ENCODE peak calls at places on chromosomes 12 and 14, in nine cellular contexts. One of them, this sample, is unnamed.
A peak's percentile ranks its signal among the peaks of the same experiment; 100 is the strongest.

GRCh38 chr12:82835217-82835616 is 148.5 kb downstream of the TMTC2 start:
- DNase-seq in upper lobe of left lung: no peak
- DNase-seq in transverse colon: no peak
- DNase-seq in K562: no peak
- DNase-seq in stomach: no peak
- DNase-seq in HCT116: peak; percentile 26
- DNase-seq in sigmoid colon: no peak
- DNase-seq in endothelial cell of umbilical vein: peak; percentile 76
- DNase-seq in H1: no peak
- DNase-seq in this sample: no peak

GRCh38 chr14:64766430-64767151 is 62.4 kb downstream of the PLEKHG3 start:
- DNase-seq in upper lobe of left lung: peak; percentile 63
- DNase-seq in transverse colon: no peak
- DNase-seq in K562: no peak
- DNase-seq in stomach: no peak
- DNase-seq in HCT116: no peak
- DNase-seq in sigmoid colon: peak; percentile 63
- DNase-seq in endothelial cell of umbilical vein: no peak
- DNase-seq in H1: no peak
- DNase-seq in this sample: no peak

GRCh38 chr14:94559638-94560290 is 1.5 kb upstream of the SERPINA4 start:
- DNase-seq in upper lobe of left lung: no peak
- DNase-seq in transverse colon: no peak
- DNase-seq in K562: no peak
- DNase-seq in stomach: no peak
- DNase-seq in HCT116: no peak
- DNase-seq in sigmoid colon: no peak
- DNase-seq in endothelial cell of umbilical vein: no peak
- DNase-seq in H1: no peak
- DNase-seq in this sample: no peak

GRCh38 chr12:77324763-77325468 is 259.5 kb upstream of the E2F7 start:
- DNase-seq in upper lobe of left lung: peak; percentile 93
- DNase-seq in transverse colon: peak; percentile 74
- DNase-seq in K562: peak; percentile 53
- DNase-seq in stomach: peak; percentile 79
- DNase-seq in HCT116: peak; percentile 40
- DNase-seq in sigmoid colon: peak; percentile 80
- DNase-seq in endothelial cell of umbilical vein: peak; percentile 72
- DNase-seq in H1: peak; percentile 82
- DNase-seq in this sample: no peak

GRCh38 chr14:55383541-55384140 is 28.0 kb downstream of the ATG14 start:
- DNase-seq in upper lobe of left lung: no peak
- DNase-seq in transverse colon: no peak
- DNase-seq in K562: peak; percentile 81
- DNase-seq in stomach: no peak
- DNase-seq in HCT116: no peak
- DNase-seq in sigmoid colon: no peak
- DNase-seq in endothelial cell of umbilical vein: no peak
- DNase-seq in H1: no peak
- DNase-seq in this sample: no peak

GRCh38 chr14:29061702-29062101 is 295.1 kb downstream of the FOXG1 start:
- DNase-seq in upper lobe of left lung: no peak
- DNase-seq in transverse colon: no peak
- DNase-seq in K562: no peak
- DNase-seq in stomach: no peak
- DNase-seq in HCT116: no peak
- DNase-seq in sigmoid colon: no peak
- DNase-seq in endothelial cell of umbilical vein: no peak
- DNase-seq in H1: no peak
- DNase-seq in this sample: no peak

GRCh38 chr12:14471497-14471896 is 96.2 kb downstream of the PLBD1 start:
- DNase-seq in upper lobe of left lung: no peak
- DNase-seq in transverse colon: no peak
- DNase-seq in K562: no peak
- DNase-seq in stomach: no peak
- DNase-seq in HCT116: no peak
- DNase-seq in sigmoid colon: no peak
- DNase-seq in endothelial cell of umbilical vein: no peak
- DNase-seq in H1: no peak
- DNase-seq in this sample: no peak

GRCh38 chr12:44154128-44154527 is 318.2 kb downstream of the TMEM117 start:
- DNase-seq in upper lobe of left lung: no peak
- DNase-seq in transverse colon: no peak
- DNase-seq in K562: no peak
- DNase-seq in stomach: no peak
- DNase-seq in HCT116: no peak
- DNase-seq in sigmoid colon: no peak
- DNase-seq in endothelial cell of umbilical vein: no peak
- DNase-seq in H1: no peak
- DNase-seq in this sample: no peak

GRCh38 chr12:79512068-79512467 is 178.7 kb downstream of the PAWR start:
- DNase-seq in upper lobe of left lung: no peak
- DNase-seq in transverse colon: no peak
- DNase-seq in K562: no peak
- DNase-seq in stomach: no peak
- DNase-seq in HCT116: no peak
- DNase-seq in sigmoid colon: no peak
- DNase-seq in endothelial cell of umbilical vein: no peak
- DNase-seq in H1: peak; percentile 78
- DNase-seq in this sample: no peak

GRCh38 chr12:6867407-6868210 is at the start of gene TPI1:
- DNase-seq in upper lobe of left lung: peak; percentile 96
- DNase-seq in transverse colon: peak; percentile 90
- DNase-seq in K562: peak; percentile 91
- DNase-seq in stomach: peak; percentile 87
- DNase-seq in HCT116: no peak
- DNase-seq in sigmoid colon: peak; percentile 96
- DNase-seq in endothelial cell of umbilical vein: peak; percentile 78
- DNase-seq in H1: peak; percentile 67
- DNase-seq in this sample: no peak

GRCh38 chr14:50773632-50774541 is 57.1 kb downstream of the NIN start:
- DNase-seq in upper lobe of left lung: no peak
- DNase-seq in transverse colon: peak; percentile 34
- DNase-seq in K562: peak; percentile 62
- DNase-seq in stomach: peak; percentile 69
- DNase-seq in HCT116: no peak
- DNase-seq in sigmoid colon: no peak
- DNase-seq in endothelial cell of umbilical vein: peak; percentile 60
- DNase-seq in H1: peak; percentile 89
- DNase-seq in this sample: no peak

GRCh38 chr12:51391047-51391837 is at the start of gene GALNT6:
- DNase-seq in upper lobe of left lung: peak; percentile 92
- DNase-seq in transverse colon: peak; percentile 87
- DNase-seq in K562: peak; percentile 80
- DNase-seq in stomach: peak; percentile 82
- DNase-seq in HCT116: no peak
- DNase-seq in sigmoid colon: no peak
- DNase-seq in endothelial cell of umbilical vein: peak; percentile 28
- DNase-seq in H1: peak; percentile 92
- DNase-seq in this sample: no peak

GRCh38 chr14:58488550-58488949 is 61.0 kb downstream of the KIAA0586 start:
- DNase-seq in upper lobe of left lung: no peak
- DNase-seq in transverse colon: no peak
- DNase-seq in K562: no peak
- DNase-seq in stomach: no peak
- DNase-seq in HCT116: no peak
- DNase-seq in sigmoid colon: no peak
- DNase-seq in endothelial cell of umbilical vein: peak; percentile 46
- DNase-seq in H1: no peak
- DNase-seq in this sample: no peak

GRCh38 chr12:64583395-64584172 is 26.7 kb upstream of the RASSF3 start:
- DNase-seq in upper lobe of left lung: no peak
- DNase-seq in transverse colon: no peak
- DNase-seq in K562: no peak
- DNase-seq in stomach: no peak
- DNase-seq in HCT116: no peak
- DNase-seq in sigmoid colon: peak; percentile 3
- DNase-seq in endothelial cell of umbilical vein: peak; percentile 90
- DNase-seq in H1: no peak
- DNase-seq in this sample: no peak

GRCh38 chr14:92473261-92473946 is 40.2 kb upstream of the RIN3 start:
- DNase-seq in upper lobe of left lung: no peak
- DNase-seq in transverse colon: peak; percentile 16
- DNase-seq in K562: no peak
- DNase-seq in stomach: peak; percentile 26
- DNase-seq in HCT116: no peak
- DNase-seq in sigmoid colon: no peak
- DNase-seq in endothelial cell of umbilical vein: no peak
- DNase-seq in H1: peak; percentile 29
- DNase-seq in this sample: no peak

GRCh38 chr14:104800600-104801283 is at the start of gene ZBTB42:
- DNase-seq in upper lobe of left lung: peak; percentile 96
- DNase-seq in transverse colon: peak; percentile 91
- DNase-seq in K562: peak; percentile 66
- DNase-seq in stomach: peak; percentile 95
- DNase-seq in HCT116: no peak
- DNase-seq in sigmoid colon: peak; percentile 85
- DNase-seq in endothelial cell of umbilical vein: peak; percentile 42
- DNase-seq in H1: peak; percentile 74
- DNase-seq in this sample: no peak

DNA sequence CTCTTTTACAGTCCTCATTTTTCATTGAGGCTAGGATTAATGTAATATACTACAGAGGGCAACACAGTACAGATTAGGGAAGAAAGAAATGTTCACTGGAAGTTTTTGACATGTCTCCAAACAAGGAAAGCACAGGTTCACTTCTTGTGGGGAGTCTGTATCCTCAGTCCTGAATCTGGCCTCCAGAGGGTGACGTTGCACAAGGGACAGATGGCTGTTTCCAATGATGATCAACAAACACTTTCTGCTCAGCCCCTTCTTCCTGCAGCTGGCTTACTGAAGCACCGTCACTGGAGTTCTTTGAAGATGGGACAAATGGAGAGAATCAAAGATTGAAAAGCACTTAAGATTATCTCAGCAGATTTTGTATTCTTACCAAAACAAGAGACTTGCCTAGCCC is 123.3 kb upstream of the OR4E1 start:
- DNase-seq in upper lobe of left lung: no peak
- DNase-seq in transverse colon: no peak
- DNase-seq in K562: no peak
- DNase-seq in stomach: no peak
- DNase-seq in HCT116: no peak
- DNase-seq in sigmoid colon: no peak
- DNase-seq in endothelial cell of umbilical vein: no peak
- DNase-seq in H1: no peak
- DNase-seq in this sample: no peak
- TF ChIP-seq CTCF in upper lobe of left lung: no peak
- TF ChIP-seq CTCF in transverse colon: no peak
- TF ChIP-seq CTCF in K562: no peak
- TF ChIP-seq CTCF in stomach: no peak
- TF ChIP-seq CTCF in HCT116: no peak
- TF ChIP-seq CTCF in sigmoid colon: no peak
- TF ChIP-seq CTCF in endothelial cell of umbilical vein: no peak
- TF ChIP-seq CTCF in H1: peak; percentile 46
- TF ChIP-seq CTCF in this sample: no peak

GRCh38 chr12:108449478-108449877 is 65.6 kb upstream of the FICD start:
- DNase-seq in upper lobe of left lung: no peak
- DNase-seq in transverse colon: no peak
- DNase-seq in K562: no peak
- DNase-seq in stomach: no peak
- DNase-seq in HCT116: no peak
- DNase-seq in sigmoid colon: no peak
- DNase-seq in endothelial cell of umbilical vein: no peak
- DNase-seq in H1: no peak
- DNase-seq in this sample: no peak
- H3K4me1 ChIP-seq in upper lobe of left lung: peaks cover 20% of the 10 kb centered on the region
- H3K4me1 ChIP-seq in transverse colon: no peaks in the 10 kb centered on the region
- H3K4me1 ChIP-seq in K562: no peaks in the 10 kb centered on the region
- H3K4me1 ChIP-seq in stomach: no peaks in the 10 kb centered on the region
- H3K4me1 ChIP-seq in HCT116: no peaks in the 10 kb centered on the region
- H3K4me1 ChIP-seq in sigmoid colon: no peaks in the 10 kb centered on the region
- H3K4me1 ChIP-seq in endothelial cell of umbilical vein: no peaks in the 10 kb centered on the region
- H3K4me1 ChIP-seq in H1: no peaks in the 10 kb centered on the region
- H3K4me1 ChIP-seq in this sample: no peaks in the 10 kb centered on the region

GRCh38 chr14:101835566-101835965 is 74.1 kb downstream of the PPP2R5C start:
- DNase-seq in upper lobe of left lung: peak; percentile 76
- DNase-seq in transverse colon: no peak
- DNase-seq in K562: no peak
- DNase-seq in stomach: no peak
- DNase-seq in HCT116: no peak
- DNase-seq in sigmoid colon: no peak
- DNase-seq in endothelial cell of umbilical vein: no peak
- DNase-seq in H1: no peak
- DNase-seq in this sample: no peak

GRCh38 chr14:101834387-101835165 is 73.1 kb downstream of the PPP2R5C start:
- DNase-seq in upper lobe of left lung: no peak
- DNase-seq in transverse colon: no peak
- DNase-seq in K562: no peak
- DNase-seq in stomach: peak; percentile 57
- DNase-seq in HCT116: no peak
- DNase-seq in sigmoid colon: no peak
- DNase-seq in endothelial cell of umbilical vein: no peak
- DNase-seq in H1: no peak
- DNase-seq in this sample: no peak

GRCh38 chr14:101836131-101836530 is 74.6 kb downstream of the PPP2R5C start:
- DNase-seq in upper lobe of left lung: no peak
- DNase-seq in transverse colon: no peak
- DNase-seq in K562: no peak
- DNase-seq in stomach: no peak
- DNase-seq in HCT116: no peak
- DNase-seq in sigmoid colon: peak; percentile 69
- DNase-seq in endothelial cell of umbilical vein: peak; percentile 72
- DNase-seq in H1: no peak
- DNase-seq in this sample: no peak

GRCh38 chr14:101833045-101833444 is 71.5 kb downstream of the PPP2R5C start:
- DNase-seq in upper lobe of left lung: no peak
- DNase-seq in transverse colon: no peak
- DNase-seq in K562: no peak
- DNase-seq in stomach: no peak
- DNase-seq in HCT116: no peak
- DNase-seq in sigmoid colon: no peak
- DNase-seq in endothelial cell of umbilical vein: no peak
- DNase-seq in H1: no peak
- DNase-seq in this sample: no peak

DNA sequence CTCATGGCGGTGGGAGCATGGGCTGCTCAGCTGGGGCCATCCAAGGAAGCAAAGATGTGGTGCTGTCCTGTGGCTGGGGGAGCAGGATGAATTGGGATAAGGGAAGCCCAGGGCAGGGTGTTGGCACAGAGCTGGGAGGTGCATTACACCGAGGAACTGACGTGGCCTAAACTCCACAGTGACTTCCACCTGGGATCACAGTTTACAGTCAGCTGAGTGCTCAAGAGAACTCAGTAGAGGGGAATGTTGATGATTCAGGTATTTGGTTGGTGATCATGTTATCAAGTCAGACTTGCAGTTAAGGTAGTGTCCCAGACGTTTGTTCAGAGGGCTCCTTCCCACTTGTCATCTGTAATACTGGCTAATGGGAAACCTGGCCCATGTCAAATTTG is 73.7 kb downstream of the PPP2R5C start:
- DNase-seq in upper lobe of left lung: no peak
- DNase-seq in transverse colon: no peak
- DNase-seq in K562: no peak
- DNase-seq in stomach: no peak
- DNase-seq in HCT116: no peak
- DNase-seq in sigmoid colon: no peak
- DNase-seq in endothelial cell of umbilical vein: no peak
- DNase-seq in H1: no peak
- DNase-seq in this sample: no peak
- TF ChIP-seq POLR2AphosphoS5 in upper lobe of left lung: no peak
- TF ChIP-seq POLR2AphosphoS5 in transverse colon: no peak
- TF ChIP-seq POLR2AphosphoS5 in K562: no peak
- TF ChIP-seq POLR2AphosphoS5 in stomach: no peak
- TF ChIP-seq POLR2AphosphoS5 in HCT116: no peak
- TF ChIP-seq POLR2AphosphoS5 in sigmoid colon: no peak
- TF ChIP-seq POLR2AphosphoS5 in endothelial cell of umbilical vein: no peak
- TF ChIP-seq POLR2AphosphoS5 in H1: no peak
- TF ChIP-seq POLR2AphosphoS5 in this sample: no peak

GRCh38 chr12:55729592-55730446 is 1.0 kb upstream of the CD63 start:
- DNase-seq in upper lobe of left lung: peak; percentile 85
- DNase-seq in transverse colon: peak; percentile 92
- DNase-seq in K562: peak; percentile 91
- DNase-seq in stomach: peak; percentile 84
- DNase-seq in HCT116: peak; percentile 68
- DNase-seq in sigmoid colon: peak; percentile 97
- DNase-seq in endothelial cell of umbilical vein: peak; percentile 88
- DNase-seq in H1: no peak
- DNase-seq in this sample: peak; percentile 97
- TF ChIP-seq CTCF in upper lobe of left lung: no peak
- TF ChIP-seq CTCF in transverse colon: no peak
- TF ChIP-seq CTCF in K562: no peak
- TF ChIP-seq CTCF in stomach: no peak
- TF ChIP-seq CTCF in HCT116: no peak
- TF ChIP-seq CTCF in sigmoid colon: no peak
- TF ChIP-seq CTCF in endothelial cell of umbilical vein: no peak
- TF ChIP-seq CTCF in H1: peak; percentile 14
- TF ChIP-seq CTCF in this sample: no peak

This sample was measured in vagina.